ENCODE peak calls at places on chromosome 5, in eight cellular contexts. A is hepatocyte; K is BJ; F is lower lobe of right lung; Q is CD4-positive, alpha-beta memory T cell; S is cardiac fibroblast; M is colonic mucosa; Z is HFF-Myc. J is an unnamed sample.

GRCh38 chr5:1270933-1271914 is 23.6 kb downstream of the TERT start:
- DNase-seq in A (no peak), K (no peak), F (no peak), Q (no peak), S (no peak), M (no peak), Z (no peak), J (no peak)

GRCh38 chr5:79030663-79031480 is 38.6 kb downstream of the DMGDH start:
- DNase-seq in A (no peak), K (no peak), F (no peak), Q (no peak), S (no peak), M (no peak), Z (no peak), J (no peak)

GRCh38 chr5:91058155-91058554 is 325.0 kb downstream of the ARRDC3 start:
- DNase-seq in A (no peak), K (no peak), F (no peak), Q (no peak), S (no peak), M (no peak), Z (no peak), J (no peak)

GRCh38 chr5:54021413-54022155 is 288.8 kb downstream of the ARL15 start:
- DNase-seq in A (no peak), K (no peak), F (no peak), Q (no peak), S (peak; percentile 55), M (no peak), Z (no peak), J (no peak)

GRCh38 chr5:133969654-133970324 is 1.4 kb upstream of the C5orf15 start:
- DNase-seq in A (peak; percentile 60), K (no peak), F (no peak), Q (no peak), S (peak; percentile 45), M (no peak), Z (no peak), J (no peak)

GRCh38 chr5:137141779-137142178 is 357.3 kb downstream of the SPOCK1 start:
- DNase-seq in A (no peak), K (no peak), F (no peak), Q (no peak), S (peak; percentile 66), M (no peak), Z (no peak), J (no peak)

GRCh38 chr5:91535508-91535907 is 152.4 kb upstream of the ARRDC3 start:
- DNase-seq in A (no peak), K (no peak), F (no peak), Q (no peak), S (no peak), M (no peak), Z (no peak), J (no peak)

GRCh38 chr5:6372251-6373080 is 5.9 kb downstream of the MED10 start:
- DNase-seq in A (no peak), K (no peak), F (no peak), Q (no peak), S (no peak), M (no peak), Z (no peak), J (no peak)

GRCh38 chr5:33850100-33850594 is 41.6 kb downstream of the ADAMTS12 start:
- DNase-seq in A (no peak), K (no peak), F (no peak), Q (peak; percentile 36), S (peak; percentile 89), M (no peak), Z (no peak), J (no peak)

GRCh38 chr5:152349683-152350526 is 55.2 kb downstream of the NMUR2 start:
- DNase-seq in A (peak; percentile 74), K (no peak), F (peak; percentile 45), Q (peak; percentile 15), S (peak; percentile 34), M (peak; percentile 30), Z (no peak), J (peak; percentile 16)

DNA sequence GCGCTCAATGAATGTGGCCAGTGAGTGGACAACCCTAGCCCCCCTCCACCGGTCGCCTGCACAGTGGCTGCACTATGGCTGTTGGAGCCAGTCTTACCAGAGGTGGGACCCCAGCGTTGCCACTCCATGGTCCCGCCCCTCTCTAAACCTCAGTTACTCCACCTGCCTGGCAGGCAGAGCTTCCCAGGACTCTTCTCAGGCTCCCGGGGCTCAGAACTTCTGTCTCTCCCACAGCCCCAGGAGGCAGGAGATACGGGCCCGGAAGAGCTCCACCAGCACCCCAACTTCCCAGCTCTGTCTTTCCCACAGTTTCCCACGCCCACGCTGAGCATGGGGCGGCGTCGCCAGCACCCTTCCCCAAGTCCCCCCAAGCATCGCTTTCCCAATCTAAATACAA is 975 bp downstream of the RASGEF1C start:
- DNase-seq in A (no peak), K (no peak), F (no peak), Q (no peak), S (no peak), M (no peak), Z (no peak), J (no peak)
- H3K4me3 ChIP-seq in A (no peak overlapping the region), K (no peak overlapping the region), F (no peak overlapping the region), Q (no peak overlapping the region), S (no peak overlapping the region), M (no peak overlapping the region), Z (no peak overlapping the region), J (no peak overlapping the region)

GRCh38 chr5:42949348-42950090 is 90.6 kb downstream of the ANXA2R start:
- DNase-seq in A (no peak), K (no peak), F (peak; percentile 82), Q (peak; percentile 76), S (peak; percentile 81), M (peak; percentile 64), Z (peak; percentile 54), J (peak; percentile 51)

GRCh38 chr5:42950091-42950465 is 90.0 kb downstream of the ANXA2R start:
- DNase-seq in A (no peak), K (no peak), F (no peak), Q (no peak), S (no peak), M (no peak), Z (no peak), J (no peak)

GRCh38 chr5:42951169-42951846 is 88.8 kb downstream of the ANXA2R start:
- DNase-seq in A (no peak), K (no peak), F (peak; percentile 63), Q (peak; percentile 88), S (peak; percentile 56), M (peak; percentile 45), Z (no peak), J (no peak)

GRCh38 chr5:42951847-42952411 is 88.2 kb downstream of the ANXA2R start:
- DNase-seq in A (no peak), K (no peak), F (peak; percentile 63), Q (peak; percentile 76), S (peak; percentile 55), M (peak; percentile 37), Z (no peak), J (no peak)

GRCh38 chr5:42950466-42951168 is 89.5 kb downstream of the ANXA2R start:
- DNase-seq in A (no peak), K (peak; percentile 98), F (peak; percentile 72), Q (peak; percentile 66), S (peak; percentile 100), M (peak; percentile 83), Z (peak; percentile 99), J (peak; percentile 66)
- H3K4me3 ChIP-seq in A (no peak overlapping the region), K (peak overlapping the region; percentile 38), F (peak overlapping the region; percentile 56), Q (peak overlapping the region; percentile 90), S (peak overlapping the region; percentile 50), M (peak overlapping the region; percentile 47), Z (peak overlapping the region; percentile 41), J (peak overlapping the region; percentile 43)

DNA sequence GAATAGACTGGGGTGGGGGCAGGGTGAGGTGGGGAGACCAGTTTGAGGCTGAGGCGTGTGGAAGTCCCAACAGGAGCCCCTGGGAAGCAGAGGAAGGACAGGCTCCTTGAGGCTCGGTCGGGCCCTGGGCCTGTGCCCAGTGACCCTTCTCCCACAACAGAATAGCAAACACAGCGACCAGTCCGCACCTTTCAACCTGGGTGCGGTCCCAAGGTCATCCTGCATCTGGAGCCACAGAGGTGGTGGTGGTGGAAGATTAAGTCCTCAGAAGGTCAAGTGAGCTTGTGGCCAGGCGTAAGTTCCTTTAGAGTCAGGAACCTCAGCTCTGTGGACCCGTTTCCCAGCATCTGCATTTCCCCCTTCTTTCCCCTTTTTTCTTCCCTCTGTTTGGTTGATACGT is 26.0 kb upstream of the ARAP3 start:
- DNase-seq in A (no peak), K (no peak), F (no peak), Q (no peak), S (no peak), M (peak; percentile 63), Z (no peak), J (no peak)
- H3K4me3 ChIP-seq in A (no peak overlapping the region), K (no peak overlapping the region), F (no peak overlapping the region), Q (no peak overlapping the region), S (no peak overlapping the region), M (no peak overlapping the region), Z (no peak overlapping the region), J (no peak overlapping the region)

DNA sequence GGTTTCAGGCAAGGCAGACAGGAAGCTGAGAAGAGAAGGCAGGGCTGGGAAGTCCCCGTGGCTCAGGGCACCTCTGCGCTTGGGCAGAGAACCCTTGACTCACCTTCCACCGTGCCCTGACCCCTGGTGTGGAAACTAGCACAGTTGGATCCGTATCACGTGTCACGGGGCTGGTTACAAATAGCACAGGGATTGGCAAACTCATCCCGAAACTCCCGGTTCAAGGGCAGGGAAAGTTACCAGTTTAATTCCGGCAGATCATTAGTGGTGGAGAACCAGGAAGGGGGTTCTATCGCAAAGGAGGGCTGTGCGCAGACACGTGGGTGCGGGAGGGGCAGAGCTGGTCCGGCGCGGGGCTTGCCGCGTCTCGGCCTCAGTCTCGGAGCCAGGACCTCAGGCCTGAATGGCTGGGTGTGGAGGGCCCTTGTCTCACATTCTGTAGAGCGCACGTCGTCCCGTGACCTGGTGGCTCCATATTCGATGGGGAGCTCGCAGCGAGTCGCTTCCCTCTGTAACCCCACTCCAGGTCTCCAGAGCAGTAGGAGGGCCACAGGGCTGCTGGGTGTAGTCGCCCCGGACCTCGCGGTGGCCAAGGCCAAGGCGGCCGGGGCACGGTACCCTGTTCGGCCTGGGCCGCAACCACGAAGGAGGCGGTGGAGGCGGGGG is 750 bp upstream of the TMEM171 start:
- DNase-seq in A (peak; percentile 38), K (no peak), F (no peak), Q (no peak), S (peak; percentile 58), M (peak; percentile 82), Z (no peak), J (no peak)
- H3K4me3 ChIP-seq in A (no peak overlapping the region), K (no peak overlapping the region), F (peak overlapping the region; percentile 58), Q (no peak overlapping the region), S (no peak overlapping the region), M (peak overlapping the region; percentile 47), Z (peak overlapping the region; percentile 57), J (no peak overlapping the region)

J was measured in HL-60.